ENCODE peak calls at places on chromosomes 11 and 22, in eight cellular contexts. G, O, K, X, U, D, T and E are unnamed samples. For H3K27me3 and H3K4me1, the result is how much of the 10 kb centered on the place peaks cover.

GRCh38 chr22:47474464-47474863 is 712.0 kb downstream of the TBC1D22A start:
- DNase-seq in G (no peak), O (no peak), K (no peak), X (no peak), U (no peak), D (no peak), T (no peak), E (peak)

GRCh38 chr11:46352063-46352841 is 5.0 kb downstream of the DGKZ start:
- DNase-seq in G (no peak), O (peak), K (no peak), X (peak), U (no peak), D (peak), T (no peak), E (peak)

GRCh38 chr11:106077609-106078517 is at the start of gene AASDHPPT:
- DNase-seq in G (peak), O (peak), K (no peak), X (no peak), U (no peak), D (no peak), T (no peak), E (peak)

GRCh38 chr22:48819991-48820390 is 1007.7 kb downstream of the BRD1 start:
- DNase-seq in G (no peak), O (no peak), K (no peak), X (no peak), U (no peak), D (no peak), T (no peak), E (no peak)

GRCh38 chr11:7570938-7571337 is 57.1 kb downstream of the PPFIBP2 start:
- DNase-seq in G (no peak), O (no peak), K (no peak), X (peak), U (no peak), D (no peak), T (no peak), E (no peak)

GRCh38 chr11:75435571-75435925 is 2.5 kb upstream of the KLHL35 start:
- DNase-seq in G (no peak), O (no peak), K (no peak), X (no peak), U (no peak), D (no peak), T (no peak), E (no peak)

GRCh38 chr11:118437046-118437735 is 899 bp downstream of the KMT2A start:
- DNase-seq in G (no peak), O (peak), K (peak), X (peak), U (peak), D (peak), T (no peak), E (peak)

GRCh38 chr11:17743026-17743807 is 8.6 kb downstream of the KCNC1 start:
- DNase-seq in G (no peak), O (no peak), K (no peak), X (no peak), U (no peak), D (no peak), T (no peak), E (no peak)

GRCh38 chr22:47165338-47165931 is 403.0 kb downstream of the TBC1D22A start:
- DNase-seq in G (peak), O (no peak), K (peak), X (peak), U (peak), D (peak), T (no peak), E (no peak)

GRCh38 chr11:27227744-27228143 is 135.3 kb downstream of the CCDC34 start:
- DNase-seq in G (no peak), O (no peak), K (no peak), X (no peak), U (no peak), D (no peak), T (no peak), E (no peak)

GRCh38 chr11:23555085-23555484 is 694.8 kb upstream of the CCDC179 start:
- DNase-seq in G (no peak), O (peak), K (no peak), X (no peak), U (no peak), D (no peak), T (no peak), E (no peak)

GRCh38 chr11:94775576-94776327 is 7.6 kb downstream of the AMOTL1 start:
- DNase-seq in G (no peak), O (no peak), K (no peak), X (no peak), U (no peak), D (no peak), T (no peak), E (no peak)

GRCh38 chr11:12269446-12270214 is 107.7 kb upstream of the PARVA start:
- DNase-seq in G (no peak), O (no peak), K (no peak), X (no peak), U (no peak), D (no peak), T (no peak), E (no peak)

GRCh38 chr11:77081976-77082836 is 15.4 kb downstream of the CAPN5 start:
- DNase-seq in G (peak), O (no peak), K (no peak), X (no peak), U (peak), D (peak), T (peak), E (no peak)

GRCh38 chr22:20249797-20250354 is 18.2 kb downstream of the RTN4R start:
- DNase-seq in G (no peak), O (no peak), K (peak), X (no peak), U (no peak), D (no peak), T (no peak), E (no peak)

GRCh38 chr11:61773356-61773755 is 19.0 kb downstream of the TMEM258 start:
- DNase-seq in G (no peak), O (no peak), K (no peak), X (no peak), U (no peak), D (no peak), T (no peak), E (no peak)

GRCh38 chr22:43462701-43463100 is 50.9 kb downstream of the MPPED1 start:
- DNase-seq in G (no peak), O (no peak), K (no peak), X (no peak), U (no peak), D (no peak), T (no peak), E (no peak)

GRCh38 chr22:49475253-49475652 is 352.4 kb downstream of the BRD1 start:
- DNase-seq in G (no peak), O (peak), K (no peak), X (no peak), U (no peak), D (no peak), T (no peak), E (no peak)

GRCh38 chr11:72932132-72932570 is 117.9 kb downstream of the ATG16L2 start:
- DNase-seq in G (no peak), O (peak), K (no peak), X (no peak), U (no peak), D (no peak), T (no peak), E (no peak)

GRCh38 chr11:134261626-134262488 is 8.5 kb downstream of the ACAD8 start:
- DNase-seq in G (no peak), O (peak), K (no peak), X (peak), U (no peak), D (no peak), T (no peak), E (peak)

GRCh38 chr22:46213052-46213451 is 37.0 kb downstream of the CDPF1 start:
- DNase-seq in G (no peak), O (no peak), K (no peak), X (no peak), U (no peak), D (no peak), T (no peak), E (no peak)

GRCh38 chr11:86588566-86589090 is 83.8 kb downstream of the ME3 start:
- DNase-seq in G (no peak), O (no peak), K (no peak), X (peak), U (no peak), D (no peak), T (no peak), E (no peak)

GRCh38 chr11:111347723-111348115 is 31.4 kb downstream of the POU2AF1 start:
- DNase-seq in G (no peak), O (peak), K (no peak), X (peak), U (no peak), D (no peak), T (no peak), E (no peak)

GRCh38 chr11:15859411-15859810 is 496.9 kb downstream of the SOX6 start:
- DNase-seq in G (no peak), O (no peak), K (no peak), X (no peak), U (no peak), D (no peak), T (no peak), E (no peak)

GRCh38 chr11:46972343-46972742 is 35.8 kb downstream of the CSTPP1 start:
- DNase-seq in G (no peak), O (no peak), K (no peak), X (no peak), U (no peak), D (no peak), T (no peak), E (no peak)

GRCh38 chr11:59000007-59000406 is 60.7 kb downstream of the GLYATL1 start:
- DNase-seq in G (no peak), O (no peak), K (no peak), X (no peak), U (no peak), D (no peak), T (no peak), E (no peak)

GRCh38 chr11:44566559-44566949 is 1.1 kb downstream of the CD82 start:
- DNase-seq in G (no peak), O (no peak), K (no peak), X (peak), U (no peak), D (no peak), T (no peak), E (no peak)

DNA sequence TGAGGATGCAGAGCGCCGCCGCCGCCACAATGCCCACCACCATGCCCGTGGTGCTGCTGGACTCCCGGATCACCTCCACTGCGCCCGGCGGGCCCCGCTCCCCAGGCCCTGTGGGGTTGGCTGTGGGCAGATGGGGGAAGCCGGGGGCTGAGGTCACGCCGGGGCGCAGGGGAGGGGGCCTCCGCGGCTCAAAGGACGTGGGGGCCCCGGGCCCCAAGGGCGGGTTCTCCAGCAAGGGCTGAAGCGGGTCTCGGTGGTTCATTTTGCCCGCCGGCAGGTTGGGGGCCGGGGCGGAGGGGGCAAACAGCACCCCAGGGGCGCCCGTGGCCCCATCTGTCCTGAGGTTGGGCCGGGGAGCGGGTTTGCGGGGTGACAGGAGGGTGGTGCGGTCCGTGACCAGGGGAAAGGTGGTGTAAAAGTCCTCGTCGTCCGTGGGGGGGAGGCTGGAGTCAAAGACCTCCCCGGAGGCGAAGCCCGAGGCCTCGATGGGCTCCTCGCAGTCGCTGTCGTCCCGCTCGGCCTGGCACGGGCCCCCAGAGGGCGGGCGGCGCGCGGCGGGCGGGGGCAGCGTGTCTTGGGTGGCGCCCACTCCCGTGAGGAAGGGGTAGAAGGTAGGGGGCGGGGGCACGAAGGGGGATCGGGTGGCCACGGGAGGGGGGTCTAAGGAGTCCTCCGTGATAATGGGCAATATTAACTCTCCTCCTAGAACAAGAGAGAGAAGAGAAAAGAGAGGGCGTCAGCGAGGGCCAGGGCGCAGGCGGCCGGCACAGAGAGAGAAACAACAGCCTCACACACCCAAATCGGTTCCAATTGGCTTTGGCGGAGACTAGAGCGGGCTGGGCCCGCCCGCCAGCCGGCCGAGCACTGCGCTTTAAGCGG is 16.6 kb downstream of the SLC22A12 start:
- DNase-seq in G (no peak), O (peak), K (no peak), X (no peak), U (no peak), D (no peak), T (no peak), E (peak)
- H3K27me3 ChIP-seq in G (under half), O (under half), K (under half), X (under half), U (under half), D (under half), T (under half), E (under half)

DNA sequence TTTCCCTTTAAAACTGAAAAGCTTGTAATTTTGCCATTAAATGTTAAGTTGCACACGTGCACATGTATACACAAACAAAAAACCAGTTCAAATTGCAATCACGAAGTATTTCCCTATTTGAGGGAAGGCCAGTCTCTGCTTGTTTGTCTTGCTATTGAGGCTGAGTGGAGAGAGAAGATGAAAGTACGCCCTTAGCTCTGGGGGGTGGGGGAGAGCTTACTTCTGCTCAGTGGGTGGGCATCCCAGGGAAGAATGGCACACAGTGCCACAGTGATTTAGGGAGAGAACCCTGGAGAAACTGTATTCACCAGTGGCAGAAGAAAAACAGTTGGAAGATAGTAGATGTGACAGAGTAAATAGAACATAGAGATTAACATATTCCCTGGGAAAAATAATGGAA is 8.7 kb downstream of the YAP1 start:
- DNase-seq in G (no peak), O (no peak), K (no peak), X (peak), U (no peak), D (no peak), T (no peak), E (no peak)
- H3K4me1 ChIP-seq in G (under half), O (half or more), K (under half), X (under half), U (half or more), D (under half), T (half or more), E (under half)

DNA sequence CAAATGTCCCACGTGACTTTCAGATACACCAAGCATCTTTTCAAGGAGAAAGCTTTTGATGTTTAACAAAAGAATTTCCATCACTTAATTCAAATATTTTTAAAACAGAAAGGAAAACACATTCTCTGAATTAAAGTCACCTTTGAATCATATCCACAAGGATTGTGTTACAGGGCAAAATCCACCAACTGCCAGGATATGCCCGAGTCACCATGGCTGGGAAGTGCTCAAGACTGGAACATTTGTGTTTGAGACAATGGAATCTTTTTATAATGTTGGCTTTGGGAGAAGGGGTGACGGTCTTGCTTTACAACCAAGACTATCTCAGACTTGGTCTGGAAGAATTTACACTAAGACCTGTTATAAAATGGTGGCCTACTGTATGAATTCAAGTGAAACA is 40.8 kb downstream of the BID start:
- DNase-seq in G (no peak), O (peak), K (peak), X (no peak), U (no peak), D (no peak), T (no peak), E (peak)
- H3K27ac ChIP-seq in G (no peak), O (peak), K (no peak), X (no peak), U (no peak), D (no peak), T (no peak), E (no peak)

GRCh38 chr11:124761301-124762021 is 629 bp downstream of the ESAM start:
- DNase-seq in G (no peak), O (no peak), K (no peak), X (peak), U (no peak), D (no peak), T (no peak), E (no peak)

GRCh38 chr11:124759268-124760204 is 2.6 kb downstream of the ESAM start:
- DNase-seq in G (no peak), O (no peak), K (no peak), X (peak), U (no peak), D (no peak), T (no peak), E (no peak)

GRCh38 chr11:124762077-124762623 is at the start of gene ESAM:
- DNase-seq in G (no peak), O (peak), K (no peak), X (peak), U (peak), D (peak), T (no peak), E (peak)

GRCh38 chr11:124760205-124760652 is 1.9 kb downstream of the ESAM start:
- DNase-seq in G (no peak), O (no peak), K (no peak), X (no peak), U (no peak), D (no peak), T (no peak), E (no peak)

DNA sequence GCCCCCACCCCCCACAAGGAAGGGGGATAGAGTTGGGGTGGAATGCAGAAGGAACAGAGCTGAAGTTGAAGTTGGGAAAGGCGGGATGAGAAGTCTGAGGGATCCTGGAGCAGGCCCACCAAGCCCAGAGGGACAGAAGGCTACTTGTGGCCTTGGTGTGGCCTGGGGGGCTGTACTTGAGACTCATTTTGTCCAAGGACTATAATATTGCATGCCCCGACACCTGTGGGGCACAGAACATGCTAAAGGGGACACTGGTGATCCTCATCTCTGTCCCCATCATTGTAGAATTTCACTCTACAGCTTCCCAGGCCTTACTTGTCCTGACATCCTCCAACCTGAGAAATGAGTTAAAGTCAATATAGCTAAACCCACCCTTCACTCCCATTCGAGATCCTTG is 1.3 kb downstream of the ESAM start:
- DNase-seq in G (no peak), O (no peak), K (no peak), X (peak), U (no peak), D (no peak), T (no peak), E (no peak)
- H3K27me3 ChIP-seq in G (half or more), O (under half), K (under half), X (half or more), U (under half), D (half or more), T (under half), E (under half)

GRCh38 chr22:22084089-22084711 is 101.6 kb upstream of the TOP3B start:
- DNase-seq in G (no peak), O (no peak), K (no peak), X (no peak), U (no peak), D (no peak), T (no peak), E (no peak)

GRCh38 chr22:22087854-22088657 is 105.5 kb upstream of the TOP3B start:
- DNase-seq in G (no peak), O (no peak), K (no peak), X (no peak), U (no peak), D (no peak), T (no peak), E (no peak)

GRCh38 chr22:22088658-22089458 is 106.3 kb upstream of the TOP3B start:
- DNase-seq in G (no peak), O (no peak), K (no peak), X (no peak), U (no peak), D (no peak), T (no peak), E (no peak)

GRCh38 chr22:22085702-22086500 is 103.3 kb upstream of the TOP3B start:
- DNase-seq in G (no peak), O (peak), K (no peak), X (no peak), U (no peak), D (no peak), T (no peak), E (no peak)

GRCh38 chr22:22086501-22087158 is 104.0 kb upstream of the TOP3B start:
- DNase-seq in G (no peak), O (no peak), K (no peak), X (no peak), U (no peak), D (no peak), T (no peak), E (no peak)
- H3K4me1 ChIP-seq in G (under half), O (under half), K (under half), X (under half), U (under half), D (under half), T (under half), E (under half)

GRCh38 chr11:68349461-68350249 is 37.3 kb downstream of the LRP5 start:
- DNase-seq in G (no peak), O (no peak), K (no peak), X (no peak), U (peak), D (no peak), T (no peak), E (peak)
- H3K27ac ChIP-seq in G (no peak), O (no peak), K (no peak), X (no peak), U (no peak), D (no peak), T (peak), E (no peak)

GRCh38 chr11:2095542-2095941 is 43.6 kb downstream of the IGF2 start:
- DNase-seq in G (no peak), O (no peak), K (peak), X (no peak), U (no peak), D (no peak), T (no peak), E (no peak)
- H3K27me3 ChIP-seq in G (under half), O (under half), K (under half), X (under half), U (under half), D (under half), T (under half), E (under half)